ENCODE peak calls at places on chromosomes 7 and 10, in ten cellular contexts. One of them, this sample, is unnamed.

GRCh38 chr7:100446040-100446439 is 9.7 kb upstream of the PPP1R35 start:
- DNase-seq in body of pancreas: no peak
- DNase-seq in MM.1S: no peak
- DNase-seq in IMR-90: peak
- DNase-seq in colonic mucosa: no peak
- DNase-seq in ovary: peak
- DNase-seq in tibial artery: no peak
- DNase-seq in adrenal gland: peak
- DNase-seq in left lung: no peak
- DNase-seq in ascending aorta: no peak
- DNase-seq in this sample: no peak

GRCh38 chr7:141178486-141179135 is 104.7 kb downstream of the TMEM178B start:
- DNase-seq in body of pancreas: no peak
- DNase-seq in MM.1S: no peak
- DNase-seq in IMR-90: no peak
- DNase-seq in colonic mucosa: no peak
- DNase-seq in ovary: no peak
- DNase-seq in tibial artery: no peak
- DNase-seq in adrenal gland: no peak
- DNase-seq in left lung: no peak
- DNase-seq in ascending aorta: no peak
- DNase-seq in this sample: no peak

GRCh38 chr10:102605712-102606111 is 38.6 kb upstream of the TRIM8 start:
- DNase-seq in body of pancreas: no peak
- DNase-seq in MM.1S: no peak
- DNase-seq in IMR-90: no peak
- DNase-seq in colonic mucosa: no peak
- DNase-seq in ovary: no peak
- DNase-seq in tibial artery: no peak
- DNase-seq in adrenal gland: no peak
- DNase-seq in left lung: no peak
- DNase-seq in ascending aorta: no peak
- DNase-seq in this sample: no peak

GRCh38 chr10:81928119-81928518 is 53.1 kb downstream of the NRG3 start:
- DNase-seq in body of pancreas: no peak
- DNase-seq in MM.1S: no peak
- DNase-seq in IMR-90: no peak
- DNase-seq in colonic mucosa: no peak
- DNase-seq in ovary: no peak
- DNase-seq in tibial artery: no peak
- DNase-seq in adrenal gland: no peak
- DNase-seq in left lung: no peak
- DNase-seq in ascending aorta: no peak
- DNase-seq in this sample: no peak

GRCh38 chr7:81624650-81625310 is 145.1 kb downstream of the HGF start:
- DNase-seq in body of pancreas: no peak
- DNase-seq in MM.1S: no peak
- DNase-seq in IMR-90: peak
- DNase-seq in colonic mucosa: no peak
- DNase-seq in ovary: no peak
- DNase-seq in tibial artery: no peak
- DNase-seq in adrenal gland: no peak
- DNase-seq in left lung: no peak
- DNase-seq in ascending aorta: no peak
- DNase-seq in this sample: no peak

GRCh38 chr10:124575107-124576035 is 113.7 kb downstream of the LHPP start:
- DNase-seq in body of pancreas: no peak
- DNase-seq in MM.1S: no peak
- DNase-seq in IMR-90: no peak
- DNase-seq in colonic mucosa: no peak
- DNase-seq in ovary: no peak
- DNase-seq in tibial artery: no peak
- DNase-seq in adrenal gland: peak
- DNase-seq in left lung: peak
- DNase-seq in ascending aorta: no peak
- DNase-seq in this sample: no peak

GRCh38 chr10:128245026-128245425 is 118.8 kb upstream of the MKI67 start:
- DNase-seq in body of pancreas: no peak
- DNase-seq in MM.1S: no peak
- DNase-seq in IMR-90: no peak
- DNase-seq in colonic mucosa: no peak
- DNase-seq in ovary: no peak
- DNase-seq in tibial artery: no peak
- DNase-seq in adrenal gland: no peak
- DNase-seq in left lung: no peak
- DNase-seq in ascending aorta: no peak
- DNase-seq in this sample: no peak

GRCh38 chr10:68135922-68136718 is 26.8 kb downstream of the MYPN start:
- DNase-seq in body of pancreas: peak
- DNase-seq in MM.1S: no peak
- DNase-seq in IMR-90: peak
- DNase-seq in colonic mucosa: peak
- DNase-seq in ovary: no peak
- DNase-seq in tibial artery: no peak
- DNase-seq in adrenal gland: peak
- DNase-seq in left lung: no peak
- DNase-seq in ascending aorta: no peak
- DNase-seq in this sample: no peak

DNA sequence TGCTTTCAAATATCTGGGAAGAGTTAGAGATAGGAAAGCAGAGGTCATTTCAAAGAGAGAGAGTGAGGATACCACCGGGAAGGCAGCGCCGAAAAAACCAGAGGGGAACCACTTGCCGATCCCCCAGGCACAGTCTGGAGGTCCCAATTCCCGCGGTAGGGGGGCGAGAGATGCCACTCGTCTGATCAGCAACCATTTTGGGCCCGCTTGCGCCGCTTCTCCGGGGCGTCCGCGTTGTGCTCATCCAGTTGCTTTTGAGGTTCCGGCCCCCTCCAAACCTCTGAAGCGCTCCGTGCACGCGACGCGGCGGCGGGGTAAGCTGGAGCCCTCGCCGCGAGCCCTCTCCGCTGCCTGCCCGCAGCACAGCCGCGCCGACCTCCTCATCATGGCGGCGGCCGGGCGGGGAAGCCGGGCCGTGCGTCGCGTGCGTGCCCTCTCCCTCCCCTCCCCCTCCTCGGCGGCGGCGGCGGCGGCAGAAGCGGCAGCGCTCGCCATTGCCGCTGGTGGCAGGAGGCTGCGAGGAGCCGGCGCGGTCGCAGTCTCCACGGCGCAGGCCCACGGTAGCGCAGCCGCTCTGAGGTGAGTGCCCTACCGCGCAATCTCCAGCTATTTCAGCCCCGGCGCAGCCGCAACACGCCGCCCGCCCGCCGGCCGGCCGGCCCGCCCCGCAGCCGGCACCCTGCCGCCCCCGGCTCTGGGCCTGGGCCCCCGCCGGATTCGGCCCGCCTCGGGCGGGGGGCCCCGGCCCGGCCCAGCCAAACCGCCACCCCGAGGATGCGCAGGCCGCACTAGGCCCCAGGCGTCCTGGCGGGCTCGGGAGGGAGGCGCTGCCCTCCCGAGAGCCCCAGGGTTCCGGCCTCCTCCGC is at the start of gene NRF1:
- DNase-seq in body of pancreas: peak
- DNase-seq in MM.1S: peak
- DNase-seq in IMR-90: peak
- DNase-seq in colonic mucosa: peak
- DNase-seq in ovary: peak
- DNase-seq in tibial artery: peak
- DNase-seq in adrenal gland: peak
- DNase-seq in left lung: peak
- DNase-seq in ascending aorta: peak
- DNase-seq in this sample: peak
- TF ChIP-seq CTCF in body of pancreas: peak
- TF ChIP-seq CTCF in MM.1S: peak
- TF ChIP-seq CTCF in IMR-90: peak
- TF ChIP-seq CTCF in colonic mucosa: no peak
- TF ChIP-seq CTCF in ovary: no peak
- TF ChIP-seq CTCF in tibial artery: peak
- TF ChIP-seq CTCF in adrenal gland: peak
- TF ChIP-seq CTCF in left lung: no peak
- TF ChIP-seq CTCF in ascending aorta: peak
- TF ChIP-seq CTCF in this sample: no peak

GRCh38 chr10:72087392-72087968 is 871 bp downstream of the SPOCK2 start:
- DNase-seq in body of pancreas: no peak
- DNase-seq in MM.1S: no peak
- DNase-seq in IMR-90: no peak
- DNase-seq in colonic mucosa: no peak
- DNase-seq in ovary: no peak
- DNase-seq in tibial artery: no peak
- DNase-seq in adrenal gland: peak
- DNase-seq in left lung: no peak
- DNase-seq in ascending aorta: no peak
- DNase-seq in this sample: no peak

GRCh38 chr10:72085864-72086465 is 2.4 kb downstream of the SPOCK2 start:
- DNase-seq in body of pancreas: no peak
- DNase-seq in MM.1S: no peak
- DNase-seq in IMR-90: no peak
- DNase-seq in colonic mucosa: no peak
- DNase-seq in ovary: no peak
- DNase-seq in tibial artery: no peak
- DNase-seq in adrenal gland: no peak
- DNase-seq in left lung: no peak
- DNase-seq in ascending aorta: no peak
- DNase-seq in this sample: no peak

GRCh38 chr10:72087969-72088878 is at the start of gene SPOCK2:
- DNase-seq in body of pancreas: no peak
- DNase-seq in MM.1S: no peak
- DNase-seq in IMR-90: no peak
- DNase-seq in colonic mucosa: no peak
- DNase-seq in ovary: no peak
- DNase-seq in tibial artery: no peak
- DNase-seq in adrenal gland: peak
- DNase-seq in left lung: no peak
- DNase-seq in ascending aorta: no peak
- DNase-seq in this sample: no peak

GRCh38 chr10:72085166-72085565 is 3.2 kb downstream of the SPOCK2 start:
- DNase-seq in body of pancreas: no peak
- DNase-seq in MM.1S: no peak
- DNase-seq in IMR-90: no peak
- DNase-seq in colonic mucosa: no peak
- DNase-seq in ovary: peak
- DNase-seq in tibial artery: no peak
- DNase-seq in adrenal gland: no peak
- DNase-seq in left lung: no peak
- DNase-seq in ascending aorta: no peak
- DNase-seq in this sample: no peak

GRCh38 chr10:72086466-72087391 is 1.6 kb downstream of the SPOCK2 start:
- DNase-seq in body of pancreas: peak
- DNase-seq in MM.1S: no peak
- DNase-seq in IMR-90: peak
- DNase-seq in colonic mucosa: no peak
- DNase-seq in ovary: no peak
- DNase-seq in tibial artery: no peak
- DNase-seq in adrenal gland: peak
- DNase-seq in left lung: peak
- DNase-seq in ascending aorta: no peak
- DNase-seq in this sample: no peak
- H3K27ac ChIP-seq in body of pancreas: no peak
- H3K27ac ChIP-seq in MM.1S: no peak
- H3K27ac ChIP-seq in IMR-90: no peak
- H3K27ac ChIP-seq in colonic mucosa: peak
- H3K27ac ChIP-seq in ovary: no peak
- H3K27ac ChIP-seq in tibial artery: no peak
- H3K27ac ChIP-seq in adrenal gland: peak
- H3K27ac ChIP-seq in left lung: peak
- H3K27ac ChIP-seq in ascending aorta: no peak
- H3K27ac ChIP-seq in this sample: peak

GRCh38 chr10:77872947-77873557 is 53.5 kb downstream of the DLG5 start:
- DNase-seq in body of pancreas: no peak
- DNase-seq in MM.1S: no peak
- DNase-seq in IMR-90: no peak
- DNase-seq in colonic mucosa: no peak
- DNase-seq in ovary: no peak
- DNase-seq in tibial artery: no peak
- DNase-seq in adrenal gland: no peak
- DNase-seq in left lung: no peak
- DNase-seq in ascending aorta: no peak
- DNase-seq in this sample: no peak

GRCh38 chr10:77875730-77876129 is 50.8 kb downstream of the DLG5 start:
- DNase-seq in body of pancreas: no peak
- DNase-seq in MM.1S: no peak
- DNase-seq in IMR-90: no peak
- DNase-seq in colonic mucosa: no peak
- DNase-seq in ovary: no peak
- DNase-seq in tibial artery: no peak
- DNase-seq in adrenal gland: no peak
- DNase-seq in left lung: no peak
- DNase-seq in ascending aorta: no peak
- DNase-seq in this sample: no peak

GRCh38 chr10:77872151-77872946 is 54.2 kb downstream of the DLG5 start:
- DNase-seq in body of pancreas: no peak
- DNase-seq in MM.1S: no peak
- DNase-seq in IMR-90: peak
- DNase-seq in colonic mucosa: no peak
- DNase-seq in ovary: peak
- DNase-seq in tibial artery: no peak
- DNase-seq in adrenal gland: peak
- DNase-seq in left lung: no peak
- DNase-seq in ascending aorta: no peak
- DNase-seq in this sample: peak

GRCh38 chr10:77874872-77875271 is 51.7 kb downstream of the DLG5 start:
- DNase-seq in body of pancreas: no peak
- DNase-seq in MM.1S: no peak
- DNase-seq in IMR-90: no peak
- DNase-seq in colonic mucosa: no peak
- DNase-seq in ovary: no peak
- DNase-seq in tibial artery: no peak
- DNase-seq in adrenal gland: no peak
- DNase-seq in left lung: no peak
- DNase-seq in ascending aorta: no peak
- DNase-seq in this sample: no peak

GRCh38 chr10:77873558-77874380 is 52.8 kb downstream of the DLG5 start:
- DNase-seq in body of pancreas: peak
- DNase-seq in MM.1S: no peak
- DNase-seq in IMR-90: peak
- DNase-seq in colonic mucosa: peak
- DNase-seq in ovary: peak
- DNase-seq in tibial artery: peak
- DNase-seq in adrenal gland: peak
- DNase-seq in left lung: no peak
- DNase-seq in ascending aorta: no peak
- DNase-seq in this sample: peak
- H3K4me3 ChIP-seq in body of pancreas: no peak
- H3K4me3 ChIP-seq in MM.1S: no peak
- H3K4me3 ChIP-seq in IMR-90: no peak
- H3K4me3 ChIP-seq in colonic mucosa: no peak
- H3K4me3 ChIP-seq in ovary: no peak
- H3K4me3 ChIP-seq in tibial artery: no peak
- H3K4me3 ChIP-seq in adrenal gland: no peak
- H3K4me3 ChIP-seq in left lung: no peak
- H3K4me3 ChIP-seq in ascending aorta: no peak
- H3K4me3 ChIP-seq in this sample: peak

DNA sequence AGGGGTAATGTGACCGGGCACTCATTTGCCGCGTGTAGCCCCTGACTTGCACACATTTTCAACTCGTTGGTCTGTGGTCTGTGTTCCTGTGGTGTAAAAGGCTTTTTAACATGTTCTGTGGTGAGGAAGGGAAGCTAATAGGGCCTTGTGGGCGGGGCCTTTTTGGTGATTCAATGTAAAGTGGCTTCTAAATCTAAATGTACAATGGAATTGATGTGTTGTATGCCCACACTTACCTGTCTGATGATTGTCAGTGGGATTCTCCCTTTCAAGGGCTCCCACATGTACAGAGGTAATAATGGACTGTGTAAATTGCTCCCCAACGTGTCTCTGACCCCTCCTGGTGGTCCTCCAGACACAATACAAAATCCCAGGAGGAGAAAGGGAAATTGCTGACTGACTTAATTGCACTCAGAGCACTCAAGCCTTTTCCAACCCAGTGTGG is 43.1 kb upstream of the GATAD1 start:
- DNase-seq in body of pancreas: no peak
- DNase-seq in MM.1S: no peak
- DNase-seq in IMR-90: no peak
- DNase-seq in colonic mucosa: no peak
- DNase-seq in ovary: no peak
- DNase-seq in tibial artery: no peak
- DNase-seq in adrenal gland: no peak
- DNase-seq in left lung: no peak
- DNase-seq in ascending aorta: no peak
- DNase-seq in this sample: no peak
- TF ChIP-seq CTCF in body of pancreas: no peak
- TF ChIP-seq CTCF in MM.1S: no peak
- TF ChIP-seq CTCF in IMR-90: no peak
- TF ChIP-seq CTCF in colonic mucosa: no peak
- TF ChIP-seq CTCF in ovary: no peak
- TF ChIP-seq CTCF in tibial artery: no peak
- TF ChIP-seq CTCF in adrenal gland: no peak
- TF ChIP-seq CTCF in left lung: no peak
- TF ChIP-seq CTCF in ascending aorta: no peak
- TF ChIP-seq CTCF in this sample: no peak

This sample was measured in breast epithelium.